ENCODE peak calls at places on chromosomes 11 and 22, in six cellular contexts. E is GM12864, C is ureter, T is posterior cingulate gyrus, J is NCI-H2107, D is NCI-H345. Y is an unnamed sample.
A peak's percentile ranks its signal among the peaks of the same experiment; 100 is the strongest.

GRCh38 chr11:63879598-63879997 is 37.4 kb downstream of the RCOR2 start:
- DNase-seq in D (no peak), J (no peak), E (no peak), C (no peak), T (no peak), Y (no peak)

GRCh38 chr22:47376901-47377520 is 614.6 kb downstream of the TBC1D22A start:
- DNase-seq in J (no peak), E (no peak), T (no peak), D (no peak), C (no peak), Y (no peak)

GRCh38 chr11:2295971-2296912 is 5.5 kb downstream of the C11orf21 start:
- DNase-seq in J (no peak), D (no peak), E (no peak), T (no peak), C (no peak), Y (no peak)

GRCh38 chr11:33912405-33913361 is 20.8 kb upstream of the LMO2 start:
- DNase-seq in C (no peak), J (peak; percentile 57), E (peak; percentile 79), T (no peak), D (peak; percentile 25), Y (no peak)

GRCh38 chr22:24521791-24522245 is 26.7 kb downstream of the UPB1 start:
- DNase-seq in D (peak; percentile 51), C (peak; percentile 66), E (peak; percentile 48), T (no peak), J (peak; percentile 29), Y (peak; percentile 86)

GRCh38 chr22:25360891-25361645 is 141.6 kb downstream of the CRYBB2 start:
- DNase-seq in D (no peak), J (no peak), C (no peak), E (no peak), T (no peak), Y (no peak)

GRCh38 chr11:44727373-44728084 is 767 bp downstream of the TSPAN18 start:
- DNase-seq in D (peak; percentile 76), C (peak; percentile 80), E (peak; percentile 16), J (peak; percentile 3), T (peak; percentile 61), Y (peak; percentile 69)

GRCh38 chr11:38543311-38543710 is 1945.3 kb upstream of the RAG2 start:
- DNase-seq in J (no peak), D (no peak), T (no peak), C (no peak), E (no peak), Y (no peak)

GRCh38 chr22:44666207-44666585 is 35.8 kb upstream of the PRR5 start:
- DNase-seq in D (no peak), C (no peak), T (no peak), E (no peak), J (no peak), Y (no peak)

GRCh38 chr11:109772846-109773400 is 320.3 kb upstream of the ZC3H12C start:
- DNase-seq in D (peak; percentile 91), E (no peak), T (peak; percentile 10), C (no peak), J (peak; percentile 25), Y (no peak)

GRCh38 chr11:76832365-76832764 is 28.4 kb upstream of the ACER3 start:
- DNase-seq in E (no peak), D (no peak), T (no peak), C (no peak), J (no peak), Y (no peak)